ENCODE peak calls at places on chromosomes 6 and 20, in five cellular contexts. S, B, K, L and D are unnamed samples.

GRCh38 chr20:1324598-1325172 is 4.3 kb downstream of the SDCBP2 start:
- DNase-seq in S (peak; percentile 91), L (peak; percentile 15), B (peak; percentile 91), K (no peak), D (no peak)

GRCh38 chr20:31562241-31562640 is 42.8 kb upstream of the ID1 start:
- DNase-seq in B (no peak), K (no peak), S (no peak), L (no peak), D (no peak)

GRCh38 chr6:27157461-27158315 is 89.8 kb upstream of the PRSS16 start:
- DNase-seq in L (peak; percentile 68), K (peak; percentile 68), B (peak; percentile 77), S (peak; percentile 83), D (peak; percentile 53)

GRCh38 chr6:36769161-36769675 is 70.0 kb downstream of the CPNE5 start:
- DNase-seq in K (peak; percentile 59), B (peak; percentile 28), L (peak; percentile 33), S (no peak), D (no peak)

GRCh38 chr6:7911345-7911725 is 747 bp upstream of the TXNDC5 start:
- DNase-seq in S (no peak), K (peak; percentile 18), L (no peak), B (no peak), D (no peak)

GRCh38 chr20:38805502-38805957 is at the start of gene PPP1R16B:
- DNase-seq in L (peak; percentile 76), K (no peak), B (no peak), S (no peak), D (peak; percentile 71)

GRCh38 chr6:155216312-155217028 is 47.3 kb upstream of the CLDN20 start:
- DNase-seq in K (no peak), B (no peak), L (no peak), S (no peak), D (peak; percentile 34)

GRCh38 chr6:27893836-27894807 is 18.1 kb downstream of the OR2B2 start:
- DNase-seq in S (peak; percentile 95), B (peak; percentile 94), K (peak; percentile 85), L (peak; percentile 88), D (peak; percentile 86)

GRCh38 chr6:39769012-39769411 is 23.2 kb upstream of the DAAM2 start:
- DNase-seq in K (no peak), L (no peak), S (no peak), B (no peak), D (no peak)

GRCh38 chr6:51928320-51928719 is 159.1 kb downstream of the PKHD1 start:
- DNase-seq in B (no peak), L (no peak), S (no peak), K (no peak), D (no peak)

GRCh38 chr6:89610149-89610642 is 28.4 kb downstream of the LYRM2 start:
- DNase-seq in S (peak; percentile 32), B (peak; percentile 12), L (peak; percentile 70), K (peak; percentile 50), D (peak; percentile 84)

GRCh38 chr20:61176874-61177273 is 75.2 kb upstream of the CDH4 start:
- DNase-seq in K (no peak), B (no peak), S (no peak), L (no peak), D (no peak)

GRCh38 chr20:54173653-54174451 is at the start of gene CYP24A1:
- DNase-seq in L (no peak), S (no peak), K (peak; percentile 38), B (no peak), D (peak; percentile 44)

GRCh38 chr6:13420269-13420668 is 67.1 kb downstream of the GFOD1 start:
- DNase-seq in B (no peak), K (no peak), S (peak; percentile 63), L (no peak), D (no peak)

GRCh38 chr20:63968928-63969760 is 586 bp downstream of the ZNF512B start:
- DNase-seq in S (no peak), B (no peak), K (peak; percentile 32), L (peak; percentile 45), D (peak; percentile 44)

GRCh38 chr20:10217517-10218410 is 866 bp upstream of the SNAP25 start:
- DNase-seq in K (no peak), B (peak; percentile 96), L (no peak), S (peak; percentile 97), D (peak; percentile 76)

GRCh38 chr6:10343320-10343719 is 71.6 kb downstream of the TFAP2A start:
- DNase-seq in S (no peak), L (no peak), K (no peak), B (no peak), D (no peak)

GRCh38 chr20:42836339-42836738 is 353.4 kb downstream of the PTPRT start:
- DNase-seq in S (no peak), L (no peak), K (no peak), B (no peak), D (no peak)

GRCh38 chr6:56381852-56382251 is 134.5 kb upstream of the COL21A1 start:
- DNase-seq in S (peak; percentile 16), B (peak; percentile 23), L (no peak), K (no peak), D (no peak)

GRCh38 chr6:105204331-105204730 is 24.5 kb upstream of the POPDC3 start:
- DNase-seq in S (peak; percentile 34), L (no peak), B (peak; percentile 74), K (no peak), D (no peak)

GRCh38 chr6:51959744-51960383 is 127.5 kb downstream of the PKHD1 start:
- DNase-seq in B (peak; percentile 59), L (peak; percentile 31), K (peak; percentile 47), S (peak; percentile 69), D (peak; percentile 84)

GRCh38 chr20:36646678-36647077 is 682 bp upstream of the SLA2 start:
- DNase-seq in B (no peak), S (no peak), K (no peak), L (no peak), D (no peak)

GRCh38 chr6:157220485-157220884 is 102.8 kb downstream of the TMEM242 start:
- DNase-seq in B (no peak), K (no peak), S (no peak), L (no peak), D (no peak)

GRCh38 chr6:157222201-157222981 is 100.9 kb downstream of the TMEM242 start:
- DNase-seq in B (no peak), L (no peak), S (no peak), K (no peak), D (no peak)

GRCh38 chr6:157219201-157220200 is 103.8 kb downstream of the TMEM242 start:
- DNase-seq in K (peak; percentile 18), L (no peak), B (peak; percentile 63), S (peak; percentile 54), D (no peak)

GRCh38 chr6:157221817-157222175 is 101.5 kb downstream of the TMEM242 start:
- DNase-seq in B (no peak), L (no peak), K (no peak), S (no peak), D (no peak)

GRCh38 chr6:157221049-157221816 is 102.1 kb downstream of the TMEM242 start:
- DNase-seq in S (peak; percentile 80), L (peak; percentile 84), K (peak; percentile 88), B (peak; percentile 63), D (peak; percentile 74)
- TF ChIP-seq CTCF in S (peak; percentile 15), L (no peak), K (no peak), B (no peak), D (no peak)

GRCh38 chr20:3728354-3728753 is 4.1 kb upstream of the HSPA12B start:
- DNase-seq in B (no peak), L (no peak), S (no peak), K (no peak), D (no peak)

GRCh38 chr20:3729811-3730550 is 2.5 kb upstream of the HSPA12B start:
- DNase-seq in S (no peak), L (no peak), K (no peak), B (no peak), D (no peak)

GRCh38 chr20:3729378-3729777 is 3.1 kb upstream of the HSPA12B start:
- DNase-seq in S (no peak), L (no peak), K (no peak), B (no peak), D (no peak)

GRCh38 chr20:3728876-3729275 is 3.6 kb upstream of the HSPA12B start:
- DNase-seq in B (no peak), S (no peak), L (no peak), K (no peak), D (no peak)

DNA sequence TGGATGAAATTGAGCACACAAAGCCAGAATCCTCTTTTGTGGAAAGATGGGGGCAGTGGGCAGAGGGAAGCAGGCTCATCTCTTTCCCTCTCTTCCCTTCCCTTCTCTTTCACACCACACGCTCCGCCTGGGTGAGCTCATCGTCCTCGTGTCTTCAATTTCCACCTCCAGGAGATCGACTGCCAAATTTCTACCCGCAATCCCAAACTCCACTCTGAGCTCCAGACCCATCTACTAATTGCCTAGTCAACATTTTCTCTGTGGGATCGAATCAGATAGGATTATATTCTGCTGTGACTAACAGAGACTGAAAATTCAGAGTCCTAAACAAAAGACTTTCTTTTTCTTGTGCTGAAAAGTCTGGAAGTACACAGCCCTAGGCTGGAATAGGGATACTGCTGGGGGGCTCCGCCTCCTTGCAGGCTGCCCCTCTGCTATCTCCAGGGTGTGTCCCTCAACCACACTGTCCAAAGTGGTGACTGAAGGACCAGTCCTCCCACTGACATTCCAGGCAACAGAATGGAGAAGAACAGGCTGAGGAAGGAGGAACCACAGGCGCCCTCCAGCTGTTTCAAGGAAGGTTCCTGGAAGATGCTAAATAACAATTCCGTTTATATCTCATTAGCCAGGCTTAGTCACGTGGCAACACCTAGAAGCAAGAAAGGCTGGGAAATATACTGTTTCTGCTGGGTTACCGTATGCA is 5.0 kb upstream of the HSPA12B start:
- DNase-seq in K (peak; percentile 37), B (peak; percentile 15), S (peak; percentile 80), L (no peak), D (no peak)
- TF ChIP-seq CTCF in K (no peak), B (no peak), S (no peak), L (no peak), D (no peak)

DNA sequence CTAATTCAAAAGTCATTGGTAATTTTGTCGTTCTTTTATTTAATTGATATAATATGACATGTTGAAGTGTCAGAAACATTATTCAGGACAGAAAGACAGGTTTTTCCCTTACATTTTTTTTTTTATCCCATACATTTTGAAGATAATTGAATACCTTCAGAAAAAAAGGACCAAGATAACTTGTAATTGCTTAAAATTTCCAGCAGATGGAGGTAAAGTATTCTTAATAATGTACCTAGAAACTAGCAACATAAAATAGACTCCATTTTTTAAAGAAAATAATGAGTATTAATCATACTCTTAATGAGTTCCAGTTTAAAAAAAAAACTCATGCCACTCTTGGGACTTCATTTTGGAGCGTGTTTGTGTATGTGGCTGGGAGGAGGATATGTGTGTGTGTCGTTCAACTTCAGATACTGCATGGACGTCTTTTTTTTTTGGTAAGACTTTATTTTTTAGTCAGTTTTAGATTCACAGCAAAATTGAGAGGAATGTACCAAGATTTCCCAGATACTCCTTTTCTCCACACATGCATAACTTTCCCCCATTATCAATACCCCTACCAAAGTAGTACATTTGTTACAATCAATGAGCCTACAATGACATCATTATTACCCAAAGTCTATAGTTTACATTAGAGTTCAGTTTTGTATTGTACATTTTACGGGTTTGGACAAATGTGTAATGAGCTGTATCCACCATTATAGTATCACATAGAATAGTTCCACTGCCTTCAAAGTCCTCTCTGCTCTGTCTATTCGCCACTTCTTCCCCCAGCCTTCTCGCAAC is 79.4 kb downstream of the ROS1 start:
- DNase-seq in L (no peak), B (peak; percentile 28), K (no peak), S (peak; percentile 48), D (no peak)
- TF ChIP-seq CTCF in L (peak; percentile 40), B (peak; percentile 63), K (peak; percentile 89), S (peak; percentile 38), D (peak; percentile 79)

DNA sequence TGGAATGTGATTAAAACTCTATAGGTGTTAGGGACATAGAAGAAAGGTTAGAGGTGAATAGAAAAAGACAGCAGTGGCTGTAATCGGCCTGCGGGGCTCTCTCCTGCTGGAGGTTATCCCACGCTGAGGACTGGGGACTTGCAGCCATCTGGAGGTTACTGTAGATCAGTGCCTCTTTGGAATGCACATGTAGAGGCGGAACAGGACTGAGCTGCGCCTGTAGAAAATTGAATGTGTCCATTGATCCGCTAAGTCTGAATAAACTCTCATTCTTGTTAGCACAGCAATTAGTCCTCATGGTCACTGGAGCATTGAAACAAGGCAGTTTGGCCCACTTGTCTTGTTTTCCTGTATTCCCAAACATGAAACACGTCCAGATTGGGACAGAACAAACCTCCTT is 46.3 kb upstream of the F13A1 start:
- DNase-seq in L (no peak), S (no peak), B (no peak), K (no peak), D (peak; percentile 34)
- TF ChIP-seq CTCF in L (no peak), S (no peak), B (no peak), K (no peak), D (no peak)